ENCODE peak calls at places on chromosomes 16 and 17, in eight cellular contexts. One of them, this sample, is unnamed.

GRCh38 chr16:77414752-77415231 is 20.0 kb downstream of the ADAMTS18 start:
- DNase-seq in body of pancreas: no peak
- DNase-seq in activated naive CD8-positive, alpha-beta T cell treated with anti-CD3 and anti-CD28 coated beads for 36 hours: no peak
- DNase-seq in H4: no peak
- DNase-seq in mesendoderm: no peak
- DNase-seq in NCI-H2081: no peak
- DNase-seq in substantia nigra: no peak
- DNase-seq in iPS DF 6.9: no peak
- DNase-seq in this sample: peak

GRCh38 chr17:61412860-61413653 is 13.4 kb downstream of the TBX2 start:
- DNase-seq in body of pancreas: no peak
- DNase-seq in activated naive CD8-positive, alpha-beta T cell treated with anti-CD3 and anti-CD28 coated beads for 36 hours: no peak
- DNase-seq in H4: no peak
- DNase-seq in mesendoderm: peak
- DNase-seq in NCI-H2081: no peak
- DNase-seq in substantia nigra: no peak
- DNase-seq in iPS DF 6.9: no peak
- DNase-seq in this sample: peak

GRCh38 chr17:49748791-49749190 is 15.1 kb downstream of the FAM117A start:
- DNase-seq in body of pancreas: no peak
- DNase-seq in activated naive CD8-positive, alpha-beta T cell treated with anti-CD3 and anti-CD28 coated beads for 36 hours: peak
- DNase-seq in H4: no peak
- DNase-seq in mesendoderm: no peak
- DNase-seq in NCI-H2081: no peak
- DNase-seq in substantia nigra: no peak
- DNase-seq in iPS DF 6.9: no peak
- DNase-seq in this sample: no peak

GRCh38 chr16:69930117-69930776 is 20.9 kb upstream of the CLEC18A start:
- DNase-seq in body of pancreas: peak
- DNase-seq in activated naive CD8-positive, alpha-beta T cell treated with anti-CD3 and anti-CD28 coated beads for 36 hours: peak
- DNase-seq in H4: peak
- DNase-seq in mesendoderm: peak
- DNase-seq in NCI-H2081: peak
- DNase-seq in substantia nigra: no peak
- DNase-seq in iPS DF 6.9: peak
- DNase-seq in this sample: peak

GRCh38 chr17:51045616-51046526 is 74.8 kb downstream of the SPAG9 start:
- DNase-seq in body of pancreas: no peak
- DNase-seq in activated naive CD8-positive, alpha-beta T cell treated with anti-CD3 and anti-CD28 coated beads for 36 hours: no peak
- DNase-seq in H4: no peak
- DNase-seq in mesendoderm: peak
- DNase-seq in NCI-H2081: peak
- DNase-seq in substantia nigra: no peak
- DNase-seq in iPS DF 6.9: no peak
- DNase-seq in this sample: no peak

GRCh38 chr17:71461504-71462197 is 659.2 kb upstream of the SOX9 start:
- DNase-seq in body of pancreas: no peak
- DNase-seq in activated naive CD8-positive, alpha-beta T cell treated with anti-CD3 and anti-CD28 coated beads for 36 hours: no peak
- DNase-seq in H4: no peak
- DNase-seq in mesendoderm: no peak
- DNase-seq in NCI-H2081: peak
- DNase-seq in substantia nigra: no peak
- DNase-seq in iPS DF 6.9: no peak
- DNase-seq in this sample: no peak

GRCh38 chr16:67562526-67562917 is at the start of gene CTCF:
- DNase-seq in body of pancreas: peak
- DNase-seq in activated naive CD8-positive, alpha-beta T cell treated with anti-CD3 and anti-CD28 coated beads for 36 hours: peak
- DNase-seq in H4: peak
- DNase-seq in mesendoderm: peak
- DNase-seq in NCI-H2081: peak
- DNase-seq in substantia nigra: no peak
- DNase-seq in iPS DF 6.9: no peak
- DNase-seq in this sample: peak

GRCh38 chr16:59886021-59886420 is 1151.9 kb upstream of the GOT2 start:
- DNase-seq in body of pancreas: no peak
- DNase-seq in activated naive CD8-positive, alpha-beta T cell treated with anti-CD3 and anti-CD28 coated beads for 36 hours: no peak
- DNase-seq in H4: peak
- DNase-seq in mesendoderm: no peak
- DNase-seq in NCI-H2081: no peak
- DNase-seq in substantia nigra: no peak
- DNase-seq in iPS DF 6.9: no peak
- DNase-seq in this sample: no peak

GRCh38 chr17:77331161-77331864 is 190.5 kb downstream of the SEC14L1 start:
- DNase-seq in body of pancreas: peak
- DNase-seq in activated naive CD8-positive, alpha-beta T cell treated with anti-CD3 and anti-CD28 coated beads for 36 hours: peak
- DNase-seq in H4: peak
- DNase-seq in mesendoderm: peak
- DNase-seq in NCI-H2081: peak
- DNase-seq in substantia nigra: peak
- DNase-seq in iPS DF 6.9: peak
- DNase-seq in this sample: peak

GRCh38 chr17:17603178-17603894 is 11.8 kb upstream of the PEMT start:
- DNase-seq in body of pancreas: no peak
- DNase-seq in activated naive CD8-positive, alpha-beta T cell treated with anti-CD3 and anti-CD28 coated beads for 36 hours: no peak
- DNase-seq in H4: no peak
- DNase-seq in mesendoderm: no peak
- DNase-seq in NCI-H2081: no peak
- DNase-seq in substantia nigra: no peak
- DNase-seq in iPS DF 6.9: no peak
- DNase-seq in this sample: peak

GRCh38 chr16:17339764-17340541 is 130.8 kb downstream of the XYLT1 start:
- DNase-seq in body of pancreas: no peak
- DNase-seq in activated naive CD8-positive, alpha-beta T cell treated with anti-CD3 and anti-CD28 coated beads for 36 hours: no peak
- DNase-seq in H4: peak
- DNase-seq in mesendoderm: peak
- DNase-seq in NCI-H2081: no peak
- DNase-seq in substantia nigra: no peak
- DNase-seq in iPS DF 6.9: no peak
- DNase-seq in this sample: peak

GRCh38 chr17:82491196-82491530 is 28.4 kb upstream of the FOXK2 start:
- DNase-seq in body of pancreas: no peak
- DNase-seq in activated naive CD8-positive, alpha-beta T cell treated with anti-CD3 and anti-CD28 coated beads for 36 hours: no peak
- DNase-seq in H4: no peak
- DNase-seq in mesendoderm: no peak
- DNase-seq in NCI-H2081: no peak
- DNase-seq in substantia nigra: no peak
- DNase-seq in iPS DF 6.9: no peak
- DNase-seq in this sample: no peak

GRCh38 chr17:50946223-50946890 is 80.2 kb upstream of the TOB1 start:
- DNase-seq in body of pancreas: peak
- DNase-seq in activated naive CD8-positive, alpha-beta T cell treated with anti-CD3 and anti-CD28 coated beads for 36 hours: no peak
- DNase-seq in H4: no peak
- DNase-seq in mesendoderm: no peak
- DNase-seq in NCI-H2081: no peak
- DNase-seq in substantia nigra: no peak
- DNase-seq in iPS DF 6.9: no peak
- DNase-seq in this sample: no peak

GRCh38 chr17:74677558-74678466 is 34.9 kb downstream of the CD300LF start:
- DNase-seq in body of pancreas: no peak
- DNase-seq in activated naive CD8-positive, alpha-beta T cell treated with anti-CD3 and anti-CD28 coated beads for 36 hours: no peak
- DNase-seq in H4: peak
- DNase-seq in mesendoderm: peak
- DNase-seq in NCI-H2081: no peak
- DNase-seq in substantia nigra: no peak
- DNase-seq in iPS DF 6.9: no peak
- DNase-seq in this sample: peak

GRCh38 chr17:75205793-75206163 is 299 bp downstream of the NUP85 start:
- DNase-seq in body of pancreas: no peak
- DNase-seq in activated naive CD8-positive, alpha-beta T cell treated with anti-CD3 and anti-CD28 coated beads for 36 hours: no peak
- DNase-seq in H4: no peak
- DNase-seq in mesendoderm: no peak
- DNase-seq in NCI-H2081: no peak
- DNase-seq in substantia nigra: no peak
- DNase-seq in iPS DF 6.9: no peak
- DNase-seq in this sample: no peak

GRCh38 chr16:79758615-79759346 is 158.2 kb upstream of the MAF start:
- DNase-seq in body of pancreas: no peak
- DNase-seq in activated naive CD8-positive, alpha-beta T cell treated with anti-CD3 and anti-CD28 coated beads for 36 hours: no peak
- DNase-seq in H4: no peak
- DNase-seq in mesendoderm: no peak
- DNase-seq in NCI-H2081: no peak
- DNase-seq in substantia nigra: no peak
- DNase-seq in iPS DF 6.9: no peak
- DNase-seq in this sample: peak

GRCh38 chr17:72244494-72244893 is 123.7 kb downstream of the SOX9 start:
- DNase-seq in body of pancreas: no peak
- DNase-seq in activated naive CD8-positive, alpha-beta T cell treated with anti-CD3 and anti-CD28 coated beads for 36 hours: no peak
- DNase-seq in H4: no peak
- DNase-seq in mesendoderm: no peak
- DNase-seq in NCI-H2081: no peak
- DNase-seq in substantia nigra: no peak
- DNase-seq in iPS DF 6.9: no peak
- DNase-seq in this sample: no peak